ENCODE peak calls at places on chromosomes 5 and 9, in five cellular contexts. H is body of pancreas, V is esophagus squamous epithelium, O is gastrocnemius medialis, L is transverse colon. B is an unnamed sample.

GRCh38 chr5:76467221-76467620 is 64.1 kb downstream of the IQGAP2 start:
- DNase-seq in L (no peak), V (no peak), O (no peak), H (no peak), B (no peak)

GRCh38 chr9:133777871-133778270 is 39.7 kb upstream of the SARDH start:
- DNase-seq in H (no peak), L (no peak), V (no peak), O (no peak), B (no peak)

GRCh38 chr9:133738039-133738805 is at the start of gene SARDH:
- DNase-seq in O (no peak), H (peak), V (no peak), L (peak), B (peak)

GRCh38 chr5:168734657-168735344 is 155.6 kb upstream of the PANK3 start:
- DNase-seq in O (peak), H (no peak), V (no peak), L (no peak), B (no peak)

GRCh38 chr5:174317261-174317894 is 271.9 kb downstream of the NSG2 start:
- DNase-seq in L (no peak), H (peak), V (no peak), O (no peak), B (no peak)

GRCh38 chr5:115317750-115318149 is 21.3 kb upstream of the CCDC112 start:
- DNase-seq in O (no peak), H (no peak), L (no peak), V (no peak), B (no peak)

GRCh38 chr5:96703384-96703910 is 41.3 kb downstream of the CAST start:
- DNase-seq in H (no peak), O (no peak), V (no peak), L (peak), B (no peak)

GRCh38 chr5:76402251-76402879 is 720 bp upstream of the IQGAP2 start:
- DNase-seq in V (no peak), O (peak), L (peak), H (peak), B (peak)

GRCh38 chr5:135462304-135462703 is 10.2 kb upstream of the TIFAB start:
- DNase-seq in O (no peak), L (peak), V (no peak), H (peak), B (no peak)

GRCh38 chr5:128538249-128539037 is 398 bp upstream of the FBN2 start:
- DNase-seq in L (peak), O (peak), V (no peak), H (peak), B (peak)

GRCh38 chr5:54829102-54829501 is 156.3 kb downstream of the ESM1 start:
- DNase-seq in L (no peak), H (no peak), O (no peak), V (no peak), B (no peak)

GRCh38 chr9:97910273-97910844 is 11.9 kb downstream of the TRMO start:
- DNase-seq in L (no peak), V (no peak), H (no peak), O (no peak), B (no peak)

GRCh38 chr9:5698810-5699556 is 70.1 kb downstream of the RIC1 start:
- DNase-seq in L (no peak), H (no peak), V (no peak), O (no peak), B (no peak)

GRCh38 chr9:132662152-132662945 is 7.4 kb downstream of the DDX31 start:
- DNase-seq in V (no peak), H (no peak), O (no peak), L (no peak), B (no peak)

GRCh38 chr9:38418366-38418765 is 5.9 kb downstream of the IGFBPL1 start:
- DNase-seq in L (no peak), O (no peak), H (no peak), V (no peak), B (no peak)

GRCh38 chr9:13220837-13221236 is 58.7 kb downstream of the MPDZ start:
- DNase-seq in O (no peak), H (no peak), L (no peak), V (no peak), B (no peak)

GRCh38 chr9:72978724-72979123 is 25.9 kb upstream of the ALDH1A1 start:
- DNase-seq in L (no peak), O (no peak), H (no peak), V (no peak), B (no peak)

GRCh38 chr5:138338411-138339085 is 482 bp downstream of the FAM53C start:
- DNase-seq in V (no peak), L (no peak), O (no peak), H (no peak), B (no peak)

GRCh38 chr9:72363226-72363625 is 1.8 kb downstream of the ZFAND5 start:
- DNase-seq in L (no peak), O (no peak), H (no peak), V (no peak), B (no peak)

GRCh38 chr5:53321073-53321472 is 159.4 kb upstream of the FST start:
- DNase-seq in H (no peak), L (no peak), V (no peak), O (no peak), B (no peak)

GRCh38 chr9:37386988-37387387 is 35.5 kb upstream of the GRHPR start:
- DNase-seq in H (no peak), L (no peak), O (no peak), V (no peak), B (no peak)

GRCh38 chr5:84487963-84488362 is 103.3 kb upstream of the EDIL3 start:
- DNase-seq in L (no peak), O (no peak), H (no peak), V (no peak), B (no peak)

GRCh38 chr9:128729302-128729701 is 5.4 kb upstream of the ZDHHC12 start:
- DNase-seq in V (no peak), O (no peak), L (no peak), H (no peak), B (no peak)

GRCh38 chr5:122419195-122419894 is 107.3 kb downstream of the SNCAIP start:
- DNase-seq in V (no peak), O (no peak), L (no peak), H (no peak), B (no peak)

GRCh38 chr5:38554860-38555259 is 1.6 kb downstream of the LIFR start:
- DNase-seq in L (no peak), H (no peak), V (no peak), O (no peak), B (no peak)

GRCh38 chr5:16502866-16503265 is 37.3 kb upstream of the ZNF622 start:
- DNase-seq in H (no peak), V (no peak), L (no peak), O (no peak), B (no peak)

GRCh38 chr9:137318565-137318964 is 16.5 kb upstream of the NRARP start:
- DNase-seq in O (no peak), H (no peak), L (no peak), V (no peak), B (no peak)

GRCh38 chr9:122126340-122127333 is 32.9 kb downstream of the NDUFA8 start:
- DNase-seq in H (no peak), O (no peak), V (no peak), L (no peak), B (no peak)
- H3K4me3 ChIP-seq in H (no peak), O (no peak), V (peak), L (peak), B (no peak)

DNA sequence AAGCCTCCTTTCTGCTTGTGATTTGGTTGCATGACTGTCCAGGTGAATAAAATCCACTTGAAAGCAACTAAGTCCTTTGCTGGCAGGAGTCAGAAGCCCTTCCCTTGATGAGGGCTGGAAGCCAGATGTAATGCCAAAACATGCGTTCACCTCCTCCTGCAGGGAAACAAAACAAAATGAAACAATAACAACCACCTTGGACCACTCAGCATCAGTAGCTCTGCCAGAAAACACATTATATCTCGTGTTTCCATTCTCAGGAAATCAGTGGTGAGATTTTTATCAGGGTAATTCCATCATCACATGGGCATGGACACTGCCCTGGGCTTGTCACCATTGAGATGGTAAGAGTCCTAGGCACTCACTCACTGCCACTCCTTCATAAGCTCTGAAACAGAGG is 350.3 kb upstream of the ACTBL2 start:
- DNase-seq in H (no peak), V (no peak), L (no peak), O (no peak), B (no peak)
- TF ChIP-seq POLR2A in H (no peak), V (no peak), L (no peak), O (no peak), B (no peak)

DNA sequence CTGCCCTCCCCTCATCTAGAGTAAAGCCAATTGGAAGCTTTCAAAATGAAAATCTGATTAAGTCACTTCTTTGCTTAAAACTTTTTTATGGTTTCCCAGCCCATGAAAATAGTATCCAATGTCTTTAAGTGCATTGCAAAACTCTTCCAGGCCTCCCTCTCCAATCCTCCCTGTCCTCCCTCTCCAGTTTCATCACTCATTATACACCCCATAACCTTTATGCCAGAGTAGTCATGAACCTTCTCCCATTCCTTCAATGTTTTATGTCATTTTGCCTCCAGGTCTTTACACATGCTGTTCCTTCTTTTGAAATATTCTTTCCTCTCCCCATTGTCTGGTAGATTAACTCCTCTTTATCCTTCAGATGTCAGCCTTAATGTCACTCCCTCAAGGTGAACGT is 8.1 kb upstream of the ZNF354A start:
- DNase-seq in V (no peak), L (no peak), O (no peak), H (no peak), B (no peak)
- H3K4me3 ChIP-seq in V (no peak), L (no peak), O (no peak), H (no peak), B (no peak)

DNA sequence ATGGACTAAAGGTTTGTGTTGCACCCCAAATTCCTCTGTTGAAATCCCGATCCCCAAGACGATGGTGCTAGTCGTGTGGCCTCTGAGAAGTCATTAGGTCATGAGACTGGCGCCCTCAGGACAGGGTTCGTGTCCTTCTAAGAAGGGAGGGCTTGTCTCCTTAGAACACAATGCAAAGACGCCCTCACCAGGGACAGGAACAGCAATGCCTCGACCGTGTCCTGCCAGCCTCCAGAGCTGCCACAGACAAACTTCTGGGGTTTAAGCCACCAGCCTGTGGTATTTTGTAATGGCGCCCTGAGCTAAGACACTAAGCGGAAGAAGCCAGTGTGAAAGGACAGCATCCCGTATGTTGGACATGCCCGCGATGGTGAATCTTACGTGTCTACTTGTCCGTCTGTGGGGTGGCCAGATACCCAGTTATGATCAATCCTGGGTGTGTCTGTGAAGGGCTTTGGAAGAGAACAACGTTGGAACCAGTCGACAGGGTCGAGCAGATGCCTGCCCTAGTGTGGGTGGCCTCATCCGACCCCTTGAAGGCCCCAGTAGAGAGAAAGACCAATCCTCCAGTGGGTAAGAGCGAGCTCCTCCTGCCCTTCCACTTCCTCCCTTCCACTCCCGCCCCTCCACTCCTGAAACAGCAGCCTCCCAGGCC is 279.2 kb upstream of the IRX2 start:
- DNase-seq in L (no peak), V (no peak), O (no peak), H (no peak), B (no peak)
- TF ChIP-seq POLR2A in L (no peak), V (no peak), O (no peak), H (no peak), B (no peak)

GRCh38 chr5:148729182-148729581 is 74.9 kb upstream of the HTR4 start:
- DNase-seq in L (peak), O (no peak), V (no peak), H (no peak), B (no peak)

GRCh38 chr5:148730272-148730954 is 76.1 kb upstream of the HTR4 start:
- DNase-seq in V (no peak), H (no peak), L (no peak), O (no peak), B (no peak)

GRCh38 chr5:148732692-148733091 is 78.4 kb upstream of the HTR4 start:
- DNase-seq in L (no peak), O (no peak), H (no peak), V (no peak), B (no peak)

GRCh38 chr5:148733601-148734438 is 79.5 kb upstream of the HTR4 start:
- DNase-seq in H (peak), V (peak), L (peak), O (peak), B (peak)

DNA sequence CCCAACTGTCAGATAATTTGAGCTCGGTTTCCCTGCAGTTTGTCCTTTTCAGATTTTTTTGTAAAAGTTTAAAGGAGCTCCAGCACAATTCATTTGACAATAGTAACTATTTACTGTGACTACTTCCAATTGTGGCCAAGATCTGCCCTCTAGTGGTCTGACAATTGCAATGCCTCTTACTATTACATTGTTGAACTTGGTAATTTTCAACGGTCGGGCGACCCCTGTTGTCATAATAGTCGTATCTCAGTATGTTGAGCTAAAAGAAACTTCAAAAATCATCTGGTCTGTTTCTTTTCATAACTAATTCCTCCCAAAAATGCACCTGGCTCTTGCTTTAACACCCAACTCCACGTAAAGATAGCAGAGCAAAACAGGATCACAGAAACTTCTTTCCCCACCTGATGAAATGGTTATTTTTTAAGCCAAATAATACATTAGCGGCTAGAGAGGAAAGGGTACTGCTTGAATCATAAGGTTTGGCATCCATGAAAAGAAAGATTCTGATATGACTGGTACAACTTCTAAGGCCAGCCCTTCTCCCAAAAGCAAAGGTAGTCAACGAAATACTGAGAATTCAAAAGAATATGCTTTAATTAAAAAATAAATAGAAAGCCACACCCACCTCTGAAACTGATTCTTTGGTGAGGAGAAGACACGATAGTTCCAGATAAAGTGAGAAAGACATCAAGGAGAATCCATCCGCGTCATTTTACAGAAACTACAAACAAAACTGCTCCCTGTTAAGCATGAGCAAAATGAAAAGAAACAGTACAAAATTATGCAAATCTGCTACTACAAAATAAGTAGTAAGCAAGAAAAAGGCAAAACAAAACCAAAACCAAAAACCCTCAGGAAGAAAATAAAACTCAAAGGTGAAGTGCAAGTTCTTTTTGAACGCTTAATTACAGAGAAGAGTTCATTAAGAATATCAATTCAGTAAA is 76.9 kb upstream of the HTR4 start:
- DNase-seq in L (peak), O (peak), H (peak), V (no peak), B (peak)
- H3K4me3 ChIP-seq in L (no peak), O (no peak), H (no peak), V (no peak), B (no peak)

B was measured in ovary.